ENCODE peak calls at places on chromosomes 4 and X, in ten cellular contexts. D, L, M, N, R, P, A, K, W and O are unnamed samples. For H3K9me3, the result is how much of the 10 kb centered on the place peaks cover.

GRCh38 chrX:150577174-150577573 is 8.8 kb downstream of the MTM1 start:
- DNase-seq in D (no peak), W (no peak), M (no peak), R (no peak), P (peak), N (no peak), A (no peak), K (no peak), L (no peak), O (no peak)

GRCh38 chr4:44071959-44072955 is 376.4 kb downstream of the KCTD8 start:
- DNase-seq in K (no peak), A (no peak), L (no peak), R (no peak), N (no peak), D (no peak), M (no peak), P (no peak), W (no peak), O (no peak)

GRCh38 chr4:186606593-186606992 is 51.2 kb upstream of the MTNR1A start:
- DNase-seq in L (no peak), N (no peak), R (no peak), M (no peak), P (peak), W (no peak), D (no peak), K (no peak), A (no peak), O (no peak)

GRCh38 chrX:24145340-24146186 is 4.0 kb upstream of the ZFX start:
- DNase-seq in P (peak), K (no peak), A (no peak), M (no peak), R (no peak), W (no peak), L (no peak), N (peak), D (no peak), O (no peak)

GRCh38 chr4:1628892-1629703 is 55.0 kb downstream of the FAM53A start:
- DNase-seq in L (peak), R (peak), D (peak), N (peak), W (peak), P (peak), M (peak), K (peak), A (peak), O (peak)

GRCh38 chrX:74015379-74016019 is 288.5 kb upstream of the ZCCHC13 start:
- DNase-seq in D (peak), M (peak), N (peak), R (peak), W (peak), P (peak), K (peak), L (peak), A (peak), O (peak)

GRCh38 chr4:188780686-188781085 is 641.4 kb downstream of the TRIML1 start:
- DNase-seq in M (no peak), L (no peak), R (no peak), N (peak), K (no peak), W (no peak), A (no peak), P (peak), D (no peak), O (no peak)

GRCh38 chr4:1039493-1040343 is 28.3 kb downstream of the FGFRL1 start:
- DNase-seq in R (no peak), W (peak), L (no peak), K (no peak), P (peak), N (peak), A (no peak), D (no peak), M (no peak), O (no peak)

GRCh38 chr4:98260047-98260578 is 1.1 kb upstream of the RAP1GDS1 start:
- DNase-seq in D (no peak), K (no peak), R (peak), W (peak), M (no peak), N (no peak), P (peak), A (no peak), L (peak), O (peak)

GRCh38 chr4:8708401-8709021 is 115.9 kb downstream of the CPZ start:
- DNase-seq in W (no peak), M (no peak), R (no peak), N (no peak), K (no peak), L (no peak), D (peak), P (no peak), A (no peak), O (no peak)

GRCh38 chrX:154821523-154821922 is 12.9 kb downstream of the SMIM9 start:
- DNase-seq in W (no peak), P (no peak), N (no peak), L (no peak), K (no peak), R (no peak), A (no peak), D (no peak), M (no peak), O (no peak)

GRCh38 chr4:66911898-66912297 is 633.4 kb downstream of the CENPC start:
- DNase-seq in P (peak), L (no peak), W (no peak), D (no peak), R (no peak), N (no peak), M (no peak), K (no peak), A (no peak), O (no peak)

GRCh38 chrX:150635952-150636351 is 57.2 kb upstream of the MTMR1 start:
- DNase-seq in R (no peak), A (peak), D (no peak), W (no peak), M (no peak), K (no peak), L (no peak), P (peak), N (peak), O (no peak)

GRCh38 chr4:156729416-156729815 is 242.2 kb downstream of the PDGFC start:
- DNase-seq in M (no peak), R (no peak), D (no peak), A (no peak), L (no peak), N (no peak), W (no peak), K (no peak), P (no peak), O (no peak)

GRCh38 chrX:69503228-69503834 is 795 bp upstream of the NALF2 start:
- DNase-seq in A (peak), M (no peak), L (no peak), R (no peak), N (no peak), D (peak), W (peak), P (no peak), K (no peak), O (no peak)

GRCh38 chrX:111013778-111014455 is 82.1 kb upstream of the PAK3 start:
- DNase-seq in A (no peak), N (no peak), R (no peak), W (no peak), P (no peak), L (no peak), D (no peak), M (no peak), K (no peak), O (no peak)

GRCh38 chrX:131841496-131842410 is 181.3 kb upstream of the STK26 start:
- DNase-seq in W (peak), M (peak), P (peak), N (peak), R (peak), L (no peak), A (peak), D (no peak), K (peak), O (no peak)

GRCh38 chrX:10833299-10834169 is 213.1 kb upstream of the MID1 start:
- DNase-seq in A (no peak), N (peak), L (no peak), R (no peak), M (no peak), D (peak), P (peak), K (peak), W (peak), O (no peak)

GRCh38 chrX:39677987-39678840 is 419.5 kb downstream of the BCOR start:
- DNase-seq in K (no peak), R (no peak), A (no peak), L (no peak), M (no peak), D (no peak), N (no peak), P (no peak), W (no peak), O (no peak)

GRCh38 chrX:129472116-129472515 is 51.2 kb downstream of the SMARCA1 start:
- DNase-seq in N (peak), P (peak), K (no peak), M (no peak), R (no peak), L (no peak), D (no peak), A (no peak), W (no peak), O (no peak)

GRCh38 chr4:26330186-26330787 is 9.5 kb downstream of the RBPJ start:
- DNase-seq in P (peak), M (no peak), W (no peak), D (no peak), R (no peak), K (no peak), N (peak), L (no peak), A (peak), O (no peak)

GRCh38 chr4:153950100-153950979 is 161.5 kb upstream of the SFRP2 start:
- DNase-seq in D (no peak), R (no peak), A (peak), P (peak), K (no peak), W (peak), L (no peak), M (no peak), N (no peak), O (no peak)

GRCh38 chr4:104302731-104303130 is 192.0 kb downstream of the CXXC4 start:
- DNase-seq in M (no peak), K (no peak), W (no peak), P (no peak), N (no peak), L (no peak), D (no peak), A (no peak), R (no peak), O (no peak)

GRCh38 chrX:22081475-22082092 is 49.5 kb downstream of the PHEX start:
- DNase-seq in W (peak), K (peak), D (peak), R (peak), L (peak), A (peak), N (peak), M (peak), P (peak), O (peak)

GRCh38 chr4:2798399-2799301 is 5.8 kb downstream of the SH3BP2 start:
- DNase-seq in D (peak), R (peak), P (no peak), W (peak), A (peak), K (no peak), M (peak), L (peak), N (no peak), O (peak)

GRCh38 chr4:87118421-87118820 is 102.0 kb downstream of the KLHL8 start:
- DNase-seq in N (no peak), D (no peak), P (no peak), M (no peak), K (no peak), W (no peak), A (no peak), L (no peak), R (no peak), O (no peak)

GRCh38 chr4:11214281-11214680 is 214.4 kb downstream of the HS3ST1 start:
- DNase-seq in A (no peak), L (no peak), M (no peak), K (no peak), D (no peak), P (no peak), R (no peak), N (no peak), W (no peak), O (no peak)
- H3K9me3 ChIP-seq in A (under half), L (under half), M (under half), K (under half), D (under half), P (under half), R (under half), N (under half), W (under half), O (under half)

DNA sequence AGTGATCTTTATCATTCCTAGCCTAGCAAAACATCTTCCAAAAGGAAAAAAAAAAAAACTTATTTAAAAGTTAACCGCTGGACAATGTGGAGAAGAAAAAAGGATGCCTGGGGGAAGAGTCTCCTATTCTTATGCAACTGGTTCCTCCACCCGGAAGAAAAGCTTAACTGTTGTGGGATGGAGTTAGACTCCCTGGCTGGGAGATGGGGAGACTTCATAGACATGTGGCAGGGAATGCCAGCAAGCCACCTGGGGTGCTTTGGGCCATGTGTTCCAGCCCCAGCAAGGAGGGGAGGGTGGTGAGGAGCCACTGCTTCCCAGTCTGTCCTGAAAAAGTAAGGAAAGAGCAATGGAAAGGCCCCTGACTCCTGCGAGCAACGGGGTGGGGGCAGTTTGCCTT is 119.4 kb upstream of the SPIN4 start:
- DNase-seq in K (no peak), P (no peak), D (no peak), A (no peak), N (no peak), W (no peak), M (no peak), R (no peak), L (no peak), O (no peak)
- H3K9me3 ChIP-seq in K (under half), P (under half), D (under half), A (under half), N (under half), W (under half), M (under half), R (under half), L (under half), O (under half)

DNA sequence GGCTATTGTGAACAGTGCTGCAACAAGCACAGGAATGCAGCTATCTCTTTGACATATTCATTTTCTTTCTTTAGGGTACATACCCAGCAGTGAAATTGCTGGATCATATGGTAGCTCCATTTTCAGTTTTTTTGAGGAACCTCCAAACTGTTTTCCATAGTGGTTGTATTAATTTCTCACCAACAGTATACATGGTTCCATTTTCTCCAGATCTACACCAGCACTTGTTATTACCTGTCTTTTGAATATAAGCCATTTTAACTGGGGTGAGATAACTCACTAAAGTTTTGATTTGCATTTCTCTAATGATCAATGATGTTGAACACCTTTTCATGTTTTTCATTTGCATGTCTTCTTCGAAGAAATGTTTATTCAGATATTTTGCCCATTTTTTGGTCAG is 241.1 kb upstream of the AGTR2 start:
- DNase-seq in L (no peak), M (no peak), K (no peak), D (no peak), R (no peak), A (no peak), W (no peak), P (no peak), N (no peak), O (no peak)
- H3K9me3 ChIP-seq in L (under half), M (under half), K (under half), D (under half), R (under half), A (under half), W (under half), P (under half), N (under half), O (under half)

GRCh38 chr4:4923208-4923607 is 63.7 kb downstream of the MSX1 start:
- DNase-seq in M (no peak), L (no peak), P (no peak), D (no peak), A (no peak), R (no peak), W (no peak), K (no peak), N (no peak), O (no peak)
- H3K9me3 ChIP-seq in M (under half), L (under half), P (under half), D (under half), A (under half), R (under half), W (under half), K (under half), N (under half), O (under half)